ENCODE peak calls at places on chromosome 2, in ten cellular contexts. One of them, this sample, is unnamed.

GRCh38 chr2:118675531-118675930 is 171.9 kb downstream of the EN1 start:
- DNase-seq in NCI-H2171: no peak
- DNase-seq in activated effector memory CD4-positive, alpha-beta T cell treated with anti-CD3 and anti-CD28 coated beads, Interleukin-2, amount 50 U/mL, for 16 hours: no peak
- DNase-seq in iris pigment epithelial cell: no peak
- DNase-seq in H7: no peak
- DNase-seq in T-helper 22 cell: no peak
- DNase-seq in SW480: no peak
- DNase-seq in cardiac muscle cell: no peak
- DNase-seq in activated naive CD4-positive, alpha-beta T cell treated with Interleukin-2 at 50 U/mL for 16 hours: no peak
- DNase-seq in germinal center: no peak
- DNase-seq in this sample: no peak

GRCh38 chr2:39991298-39991697 is 212.2 kb upstream of the THUMPD2 start:
- DNase-seq in NCI-H2171: no peak
- DNase-seq in activated effector memory CD4-positive, alpha-beta T cell treated with anti-CD3 and anti-CD28 coated beads, Interleukin-2, amount 50 U/mL, for 16 hours: no peak
- DNase-seq in iris pigment epithelial cell: peak
- DNase-seq in H7: no peak
- DNase-seq in T-helper 22 cell: no peak
- DNase-seq in SW480: no peak
- DNase-seq in cardiac muscle cell: no peak
- DNase-seq in activated naive CD4-positive, alpha-beta T cell treated with Interleukin-2 at 50 U/mL for 16 hours: no peak
- DNase-seq in germinal center: no peak
- DNase-seq in this sample: no peak

GRCh38 chr2:121862286-121862685 is 106.8 kb downstream of the TSN start:
- DNase-seq in NCI-H2171: no peak
- DNase-seq in activated effector memory CD4-positive, alpha-beta T cell treated with anti-CD3 and anti-CD28 coated beads, Interleukin-2, amount 50 U/mL, for 16 hours: no peak
- DNase-seq in iris pigment epithelial cell: no peak
- DNase-seq in H7: no peak
- DNase-seq in T-helper 22 cell: no peak
- DNase-seq in SW480: no peak
- DNase-seq in cardiac muscle cell: no peak
- DNase-seq in activated naive CD4-positive, alpha-beta T cell treated with Interleukin-2 at 50 U/mL for 16 hours: no peak
- DNase-seq in germinal center: no peak
- DNase-seq in this sample: no peak

GRCh38 chr2:56450772-56451171 is 267.0 kb downstream of the CCDC85A start:
- DNase-seq in NCI-H2171: no peak
- DNase-seq in activated effector memory CD4-positive, alpha-beta T cell treated with anti-CD3 and anti-CD28 coated beads, Interleukin-2, amount 50 U/mL, for 16 hours: no peak
- DNase-seq in iris pigment epithelial cell: no peak
- DNase-seq in H7: no peak
- DNase-seq in T-helper 22 cell: no peak
- DNase-seq in SW480: no peak
- DNase-seq in cardiac muscle cell: no peak
- DNase-seq in activated naive CD4-positive, alpha-beta T cell treated with Interleukin-2 at 50 U/mL for 16 hours: no peak
- DNase-seq in germinal center: no peak
- DNase-seq in this sample: no peak

GRCh38 chr2:128497461-128497860 is 178.8 kb upstream of the HS6ST1 start:
- DNase-seq in NCI-H2171: no peak
- DNase-seq in activated effector memory CD4-positive, alpha-beta T cell treated with anti-CD3 and anti-CD28 coated beads, Interleukin-2, amount 50 U/mL, for 16 hours: peak
- DNase-seq in iris pigment epithelial cell: no peak
- DNase-seq in H7: no peak
- DNase-seq in T-helper 22 cell: no peak
- DNase-seq in SW480: no peak
- DNase-seq in cardiac muscle cell: no peak
- DNase-seq in activated naive CD4-positive, alpha-beta T cell treated with Interleukin-2 at 50 U/mL for 16 hours: no peak
- DNase-seq in germinal center: no peak
- DNase-seq in this sample: no peak

GRCh38 chr2:3289526-3289925 is 88.1 kb downstream of the EIPR1 start:
- DNase-seq in NCI-H2171: no peak
- DNase-seq in activated effector memory CD4-positive, alpha-beta T cell treated with anti-CD3 and anti-CD28 coated beads, Interleukin-2, amount 50 U/mL, for 16 hours: no peak
- DNase-seq in iris pigment epithelial cell: no peak
- DNase-seq in H7: peak
- DNase-seq in T-helper 22 cell: no peak
- DNase-seq in SW480: no peak
- DNase-seq in cardiac muscle cell: no peak
- DNase-seq in activated naive CD4-positive, alpha-beta T cell treated with Interleukin-2 at 50 U/mL for 16 hours: no peak
- DNase-seq in germinal center: no peak
- DNase-seq in this sample: no peak

GRCh38 chr2:19359456-19359855 is 1.0 kb upstream of the OSR1 start:
- DNase-seq in NCI-H2171: no peak
- DNase-seq in activated effector memory CD4-positive, alpha-beta T cell treated with anti-CD3 and anti-CD28 coated beads, Interleukin-2, amount 50 U/mL, for 16 hours: no peak
- DNase-seq in iris pigment epithelial cell: no peak
- DNase-seq in H7: no peak
- DNase-seq in T-helper 22 cell: no peak
- DNase-seq in SW480: no peak
- DNase-seq in cardiac muscle cell: no peak
- DNase-seq in activated naive CD4-positive, alpha-beta T cell treated with Interleukin-2 at 50 U/mL for 16 hours: no peak
- DNase-seq in germinal center: no peak
- DNase-seq in this sample: no peak

GRCh38 chr2:86825728-86826386 is 35.1 kb upstream of the CD8A start:
- DNase-seq in NCI-H2171: no peak
- DNase-seq in activated effector memory CD4-positive, alpha-beta T cell treated with anti-CD3 and anti-CD28 coated beads, Interleukin-2, amount 50 U/mL, for 16 hours: no peak
- DNase-seq in iris pigment epithelial cell: no peak
- DNase-seq in H7: no peak
- DNase-seq in T-helper 22 cell: no peak
- DNase-seq in SW480: no peak
- DNase-seq in cardiac muscle cell: no peak
- DNase-seq in activated naive CD4-positive, alpha-beta T cell treated with Interleukin-2 at 50 U/mL for 16 hours: no peak
- DNase-seq in germinal center: no peak
- DNase-seq in this sample: no peak

GRCh38 chr2:39435974-39436591 is 1.0 kb downstream of the MAP4K3 start:
- DNase-seq in NCI-H2171: peak
- DNase-seq in activated effector memory CD4-positive, alpha-beta T cell treated with anti-CD3 and anti-CD28 coated beads, Interleukin-2, amount 50 U/mL, for 16 hours: no peak
- DNase-seq in iris pigment epithelial cell: peak
- DNase-seq in H7: no peak
- DNase-seq in T-helper 22 cell: no peak
- DNase-seq in SW480: peak
- DNase-seq in cardiac muscle cell: peak
- DNase-seq in activated naive CD4-positive, alpha-beta T cell treated with Interleukin-2 at 50 U/mL for 16 hours: no peak
- DNase-seq in germinal center: no peak
- DNase-seq in this sample: no peak

GRCh38 chr2:209472871-209473270 is 49.0 kb downstream of the MAP2 start:
- DNase-seq in NCI-H2171: no peak
- DNase-seq in activated effector memory CD4-positive, alpha-beta T cell treated with anti-CD3 and anti-CD28 coated beads, Interleukin-2, amount 50 U/mL, for 16 hours: no peak
- DNase-seq in iris pigment epithelial cell: peak
- DNase-seq in H7: no peak
- DNase-seq in T-helper 22 cell: no peak
- DNase-seq in SW480: no peak
- DNase-seq in cardiac muscle cell: no peak
- DNase-seq in activated naive CD4-positive, alpha-beta T cell treated with Interleukin-2 at 50 U/mL for 16 hours: no peak
- DNase-seq in germinal center: no peak
- DNase-seq in this sample: no peak

GRCh38 chr2:130797493-130798435 is 39.0 kb upstream of the ARHGEF4 start:
- DNase-seq in NCI-H2171: peak
- DNase-seq in activated effector memory CD4-positive, alpha-beta T cell treated with anti-CD3 and anti-CD28 coated beads, Interleukin-2, amount 50 U/mL, for 16 hours: peak
- DNase-seq in iris pigment epithelial cell: peak
- DNase-seq in H7: peak
- DNase-seq in T-helper 22 cell: peak
- DNase-seq in SW480: peak
- DNase-seq in cardiac muscle cell: peak
- DNase-seq in activated naive CD4-positive, alpha-beta T cell treated with Interleukin-2 at 50 U/mL for 16 hours: peak
- DNase-seq in germinal center: peak
- DNase-seq in this sample: peak

GRCh38 chr2:232838406-232838874 is 31.6 kb upstream of the SNORC start:
- DNase-seq in NCI-H2171: no peak
- DNase-seq in activated effector memory CD4-positive, alpha-beta T cell treated with anti-CD3 and anti-CD28 coated beads, Interleukin-2, amount 50 U/mL, for 16 hours: peak
- DNase-seq in iris pigment epithelial cell: no peak
- DNase-seq in H7: no peak
- DNase-seq in T-helper 22 cell: peak
- DNase-seq in SW480: peak
- DNase-seq in cardiac muscle cell: no peak
- DNase-seq in activated naive CD4-positive, alpha-beta T cell treated with Interleukin-2 at 50 U/mL for 16 hours: peak
- DNase-seq in germinal center: peak
- DNase-seq in this sample: no peak